ENCODE peak calls at places on chromosomes 6 and 20, in six cellular contexts. One of them, this sample, is unnamed.

GRCh38 chr6:124982669-124983068 is 20.4 kb downstream of the RNF217 start:
- DNase-seq in CD8-positive, alpha-beta T cell: no peak
- DNase-seq in RCC 7860: no peak
- DNase-seq in B cell: no peak
- DNase-seq in heart right ventricle: no peak
- DNase-seq in T1000: no peak
- DNase-seq in this sample: no peak

GRCh38 chr20:50545123-50545522 is 34.9 kb downstream of the PTPN1 start:
- DNase-seq in CD8-positive, alpha-beta T cell: no peak
- DNase-seq in RCC 7860: no peak
- DNase-seq in B cell: no peak
- DNase-seq in heart right ventricle: no peak
- DNase-seq in T1000: no peak
- DNase-seq in this sample: no peak

GRCh38 chr6:34305982-34306702 is 57.3 kb upstream of the SMIM29 start:
- DNase-seq in CD8-positive, alpha-beta T cell: no peak
- DNase-seq in RCC 7860: no peak
- DNase-seq in B cell: no peak
- DNase-seq in heart right ventricle: no peak
- DNase-seq in T1000: no peak
- DNase-seq in this sample: no peak

GRCh38 chr6:32867022-32867477 is 13.1 kb downstream of the PSMB9 start:
- DNase-seq in CD8-positive, alpha-beta T cell: no peak
- DNase-seq in RCC 7860: no peak
- DNase-seq in B cell: no peak
- DNase-seq in heart right ventricle: no peak
- DNase-seq in T1000: no peak
- DNase-seq in this sample: no peak

GRCh38 chr6:166683477-166683876 is 56.4 kb upstream of the RPS6KA2 start:
- DNase-seq in CD8-positive, alpha-beta T cell: no peak
- DNase-seq in RCC 7860: no peak
- DNase-seq in B cell: no peak
- DNase-seq in heart right ventricle: no peak
- DNase-seq in T1000: no peak
- DNase-seq in this sample: no peak

GRCh38 chr6:170261643-170262480 is 29.0 kb downstream of the DLL1 start:
- DNase-seq in CD8-positive, alpha-beta T cell: no peak
- DNase-seq in RCC 7860: no peak
- DNase-seq in B cell: no peak
- DNase-seq in heart right ventricle: no peak
- DNase-seq in T1000: no peak
- DNase-seq in this sample: no peak

GRCh38 chr20:24048014-24048611 is 59.5 kb upstream of the GGTLC1 start:
- DNase-seq in CD8-positive, alpha-beta T cell: no peak
- DNase-seq in RCC 7860: no peak
- DNase-seq in B cell: no peak
- DNase-seq in heart right ventricle: no peak
- DNase-seq in T1000: no peak
- DNase-seq in this sample: no peak

GRCh38 chr6:32983964-32984638 is 15.7 kb downstream of the BRD2 start:
- DNase-seq in CD8-positive, alpha-beta T cell: no peak
- DNase-seq in RCC 7860: no peak
- DNase-seq in B cell: no peak
- DNase-seq in heart right ventricle: no peak
- DNase-seq in T1000: no peak
- DNase-seq in this sample: no peak

GRCh38 chr6:53546256-53546655 is 1.4 kb upstream of the GCLC start:
- DNase-seq in CD8-positive, alpha-beta T cell: no peak
- DNase-seq in RCC 7860: no peak
- DNase-seq in B cell: no peak
- DNase-seq in heart right ventricle: no peak
- DNase-seq in T1000: no peak
- DNase-seq in this sample: no peak

GRCh38 chr6:113352831-113353230 is 504.3 kb upstream of the MARCKS start:
- DNase-seq in CD8-positive, alpha-beta T cell: no peak
- DNase-seq in RCC 7860: no peak
- DNase-seq in B cell: no peak
- DNase-seq in heart right ventricle: no peak
- DNase-seq in T1000: peak
- DNase-seq in this sample: no peak

GRCh38 chr20:32823078-32823477 is 3.3 kb downstream of the MAPRE1 start:
- DNase-seq in CD8-positive, alpha-beta T cell: peak
- DNase-seq in RCC 7860: peak
- DNase-seq in B cell: no peak
- DNase-seq in heart right ventricle: no peak
- DNase-seq in T1000: peak
- DNase-seq in this sample: no peak

GRCh38 chr6:3284436-3284876 is 25.7 kb downstream of the PSMG4 start:
- DNase-seq in CD8-positive, alpha-beta T cell: no peak
- DNase-seq in RCC 7860: no peak
- DNase-seq in B cell: no peak
- DNase-seq in heart right ventricle: no peak
- DNase-seq in T1000: no peak
- DNase-seq in this sample: no peak

GRCh38 chr20:53146201-53146891 is 174.2 kb downstream of the TSHZ2 start:
- DNase-seq in CD8-positive, alpha-beta T cell: no peak
- DNase-seq in RCC 7860: no peak
- DNase-seq in B cell: no peak
- DNase-seq in heart right ventricle: no peak
- DNase-seq in T1000: no peak
- DNase-seq in this sample: no peak

GRCh38 chr6:140956567-140957306 is 1176.0 kb upstream of the GJE1 start:
- DNase-seq in CD8-positive, alpha-beta T cell: no peak
- DNase-seq in RCC 7860: no peak
- DNase-seq in B cell: no peak
- DNase-seq in heart right ventricle: no peak
- DNase-seq in T1000: no peak
- DNase-seq in this sample: no peak

GRCh38 chr20:34570859-34571306 is 12.4 kb downstream of the MAP1LC3A start:
- DNase-seq in CD8-positive, alpha-beta T cell: no peak
- DNase-seq in RCC 7860: peak
- DNase-seq in B cell: no peak
- DNase-seq in heart right ventricle: no peak
- DNase-seq in T1000: no peak
- DNase-seq in this sample: no peak

GRCh38 chr6:141463237-141463977 is 669.3 kb upstream of the GJE1 start:
- DNase-seq in CD8-positive, alpha-beta T cell: no peak
- DNase-seq in RCC 7860: peak
- DNase-seq in B cell: no peak
- DNase-seq in heart right ventricle: no peak
- DNase-seq in T1000: no peak
- DNase-seq in this sample: no peak

GRCh38 chr6:41405941-41406340 is 70.5 kb downstream of the NCR2 start:
- DNase-seq in CD8-positive, alpha-beta T cell: no peak
- DNase-seq in RCC 7860: no peak
- DNase-seq in B cell: no peak
- DNase-seq in heart right ventricle: no peak
- DNase-seq in T1000: no peak
- DNase-seq in this sample: no peak

GRCh38 chr6:35081426-35081851 is 59.7 kb downstream of the TCP11 start:
- DNase-seq in CD8-positive, alpha-beta T cell: no peak
- DNase-seq in RCC 7860: no peak
- DNase-seq in B cell: peak
- DNase-seq in heart right ventricle: no peak
- DNase-seq in T1000: no peak
- DNase-seq in this sample: no peak

GRCh38 chr20:61786230-61786629 is 279.5 kb downstream of the TAF4 start:
- DNase-seq in CD8-positive, alpha-beta T cell: no peak
- DNase-seq in RCC 7860: no peak
- DNase-seq in B cell: no peak
- DNase-seq in heart right ventricle: no peak
- DNase-seq in T1000: no peak
- DNase-seq in this sample: no peak

GRCh38 chr6:159724778-159725177 is 2.5 kb upstream of the WTAP start:
- DNase-seq in CD8-positive, alpha-beta T cell: no peak
- DNase-seq in RCC 7860: no peak
- DNase-seq in B cell: no peak
- DNase-seq in heart right ventricle: no peak
- DNase-seq in T1000: no peak
- DNase-seq in this sample: no peak

GRCh38 chr20:64107736-64108457 is 532 bp upstream of the NPBWR2 start:
- DNase-seq in CD8-positive, alpha-beta T cell: no peak
- DNase-seq in RCC 7860: no peak
- DNase-seq in B cell: peak
- DNase-seq in heart right ventricle: no peak
- DNase-seq in T1000: no peak
- DNase-seq in this sample: peak

GRCh38 chr20:36217226-36217625 is 19.1 kb upstream of the AAR2 start:
- DNase-seq in CD8-positive, alpha-beta T cell: no peak
- DNase-seq in RCC 7860: no peak
- DNase-seq in B cell: no peak
- DNase-seq in heart right ventricle: no peak
- DNase-seq in T1000: no peak
- DNase-seq in this sample: no peak

GRCh38 chr6:11616200-11616611 is 78.7 kb downstream of the TMEM170B start:
- DNase-seq in CD8-positive, alpha-beta T cell: no peak
- DNase-seq in RCC 7860: peak
- DNase-seq in B cell: no peak
- DNase-seq in heart right ventricle: no peak
- DNase-seq in T1000: no peak
- DNase-seq in this sample: no peak

GRCh38 chr6:131946992-131947955 is 3.9 kb downstream of the CCN2 start:
- DNase-seq in CD8-positive, alpha-beta T cell: no peak
- DNase-seq in RCC 7860: no peak
- DNase-seq in B cell: no peak
- DNase-seq in heart right ventricle: no peak
- DNase-seq in T1000: no peak
- DNase-seq in this sample: no peak

GRCh38 chr6:149045404-149045803 is 272.1 kb upstream of the TAB2 start:
- DNase-seq in CD8-positive, alpha-beta T cell: no peak
- DNase-seq in RCC 7860: no peak
- DNase-seq in B cell: no peak
- DNase-seq in heart right ventricle: no peak
- DNase-seq in T1000: no peak
- DNase-seq in this sample: peak

GRCh38 chr6:157586476-157587126 is 205.6 kb downstream of the ZDHHC14 start:
- DNase-seq in CD8-positive, alpha-beta T cell: no peak
- DNase-seq in RCC 7860: no peak
- DNase-seq in B cell: no peak
- DNase-seq in heart right ventricle: no peak
- DNase-seq in T1000: no peak
- DNase-seq in this sample: no peak

GRCh38 chr6:3748208-3748701 is 3.3 kb downstream of the PXDC1 start:
- DNase-seq in CD8-positive, alpha-beta T cell: no peak
- DNase-seq in RCC 7860: peak
- DNase-seq in B cell: no peak
- DNase-seq in heart right ventricle: peak
- DNase-seq in T1000: peak
- DNase-seq in this sample: peak

GRCh38 chr6:133396225-133396624 is 155.1 kb downstream of the EYA4 start:
- DNase-seq in CD8-positive, alpha-beta T cell: no peak
- DNase-seq in RCC 7860: no peak
- DNase-seq in B cell: no peak
- DNase-seq in heart right ventricle: no peak
- DNase-seq in T1000: no peak
- DNase-seq in this sample: no peak

GRCh38 chr20:32436142-32436861 is 78.2 kb downstream of the ASXL1 start:
- DNase-seq in CD8-positive, alpha-beta T cell: no peak
- DNase-seq in RCC 7860: no peak
- DNase-seq in B cell: peak
- DNase-seq in heart right ventricle: no peak
- DNase-seq in T1000: no peak
- DNase-seq in this sample: no peak

GRCh38 chr20:346640-347316 is at the start of gene NRSN2:
- DNase-seq in CD8-positive, alpha-beta T cell: no peak
- DNase-seq in RCC 7860: peak
- DNase-seq in B cell: peak
- DNase-seq in heart right ventricle: peak
- DNase-seq in T1000: no peak
- DNase-seq in this sample: no peak

GRCh38 chr6:63839485-63839884 is 203.9 kb downstream of the PHF3 start:
- DNase-seq in CD8-positive, alpha-beta T cell: no peak
- DNase-seq in RCC 7860: no peak
- DNase-seq in B cell: no peak
- DNase-seq in heart right ventricle: no peak
- DNase-seq in T1000: no peak
- DNase-seq in this sample: no peak

GRCh38 chr20:38893485-38894090 is 32.6 kb upstream of the FAM83D start:
- DNase-seq in CD8-positive, alpha-beta T cell: peak
- DNase-seq in RCC 7860: peak
- DNase-seq in B cell: peak
- DNase-seq in heart right ventricle: peak
- DNase-seq in T1000: no peak
- DNase-seq in this sample: peak

GRCh38 chr6:19838442-19839236 is 1.5 kb downstream of the ID4 start:
- DNase-seq in CD8-positive, alpha-beta T cell: no peak
- DNase-seq in RCC 7860: peak
- DNase-seq in B cell: peak
- DNase-seq in heart right ventricle: peak
- DNase-seq in T1000: no peak
- DNase-seq in this sample: no peak

GRCh38 chr6:149211046-149211571 is 106.4 kb upstream of the TAB2 start:
- DNase-seq in CD8-positive, alpha-beta T cell: no peak
- DNase-seq in RCC 7860: no peak
- DNase-seq in B cell: peak
- DNase-seq in heart right ventricle: no peak
- DNase-seq in T1000: no peak
- DNase-seq in this sample: peak

GRCh38 chr20:732727-733126 is 35.6 kb downstream of the SLC52A3 start:
- DNase-seq in CD8-positive, alpha-beta T cell: no peak
- DNase-seq in RCC 7860: no peak
- DNase-seq in B cell: no peak
- DNase-seq in heart right ventricle: no peak
- DNase-seq in T1000: no peak
- DNase-seq in this sample: no peak

GRCh38 chr6:37783831-37784584 is 35.5 kb upstream of the ZFAND3 start:
- DNase-seq in CD8-positive, alpha-beta T cell: no peak
- DNase-seq in RCC 7860: no peak
- DNase-seq in B cell: peak
- DNase-seq in heart right ventricle: peak
- DNase-seq in T1000: no peak
- DNase-seq in this sample: no peak

GRCh38 chr6:12196326-12196936 is 93.7 kb upstream of the EDN1 start:
- DNase-seq in CD8-positive, alpha-beta T cell: no peak
- DNase-seq in RCC 7860: peak
- DNase-seq in B cell: no peak
- DNase-seq in heart right ventricle: no peak
- DNase-seq in T1000: no peak
- DNase-seq in this sample: no peak

GRCh38 chr20:17668432-17668831 is 13.6 kb downstream of the RRBP1 start:
- DNase-seq in CD8-positive, alpha-beta T cell: no peak
- DNase-seq in RCC 7860: no peak
- DNase-seq in B cell: no peak
- DNase-seq in heart right ventricle: no peak
- DNase-seq in T1000: no peak
- DNase-seq in this sample: no peak

GRCh38 chr6:70103798-70104197 is 199.1 kb downstream of the COL9A1 start:
- DNase-seq in CD8-positive, alpha-beta T cell: no peak
- DNase-seq in RCC 7860: no peak
- DNase-seq in B cell: no peak
- DNase-seq in heart right ventricle: no peak
- DNase-seq in T1000: no peak
- DNase-seq in this sample: no peak

This sample was measured in activated CD8-positive, alpha-beta memory T cell treated with anti-CD3 and anti-CD28 coated beads, Interleukin-2, amount 10 ng/mL, durations not matched to agents 7 days and 5 days.